ENCODE peak calls at places on chromosomes 16 and 17, in six cellular contexts. D is Peyer's patch, L is A549, W is body of pancreas, I is heart left ventricle, M is breast epithelium. Y is an unnamed sample.

GRCh38 chr16:4831616-4832015 is 15.5 kb downstream of the GLYR1 start:
- DNase-seq in D (no peak), M (no peak), I (no peak), L (no peak), W (no peak), Y (no peak)

GRCh38 chr17:38702900-38703741 is 2.0 kb upstream of the MLLT6 start:
- DNase-seq in L (no peak), I (no peak), W (peak), M (no peak), D (peak), Y (peak)

GRCh38 chr16:9311303-9311954 is 220.0 kb downstream of the HAPSTR1 start:
- DNase-seq in L (no peak), M (no peak), I (no peak), D (no peak), W (peak), Y (no peak)

GRCh38 chr16:77974883-77975282 is 47.5 kb upstream of the CLEC3A start:
- DNase-seq in M (no peak), I (no peak), W (no peak), D (no peak), L (no peak), Y (no peak)

GRCh38 chr16:87384162-87384999 is 805 bp upstream of the FBXO31 start:
- DNase-seq in W (no peak), D (peak), L (peak), M (no peak), I (peak), Y (peak)

GRCh38 chr16:69563605-69564580 is 1.9 kb upstream of the NFAT5 start:
- DNase-seq in D (no peak), I (no peak), L (no peak), W (no peak), M (no peak), Y (no peak)

GRCh38 chr17:64240261-64240740 is 22.8 kb downstream of the TEX2 start:
- DNase-seq in W (no peak), L (no peak), M (no peak), D (no peak), I (no peak), Y (peak)

GRCh38 chr16:48117217-48118105 is 38.3 kb downstream of the ABCC12 start:
- DNase-seq in D (peak), M (no peak), I (peak), L (peak), W (peak), Y (no peak)

GRCh38 chr17:77126519-77126918 is 14.2 kb upstream of the SEC14L1 start:
- DNase-seq in M (peak), I (no peak), D (peak), W (peak), L (no peak), Y (no peak)

GRCh38 chr17:7893226-7893880 is 4.8 kb downstream of the CHD3 start:
- DNase-seq in D (no peak), I (no peak), L (no peak), M (no peak), W (no peak), Y (no peak)

GRCh38 chr16:4091638-4092037 is 24.6 kb downstream of the ADCY9 start:
- DNase-seq in W (peak), D (no peak), I (no peak), M (no peak), L (no peak), Y (no peak)

GRCh38 chr16:29694384-29695195 is 15.6 kb downstream of the QPRT start:
- DNase-seq in M (no peak), D (no peak), L (no peak), I (no peak), W (no peak), Y (peak)

GRCh38 chr17:8163978-8164814 is 1.4 kb upstream of the VAMP2 start:
- DNase-seq in L (peak), I (peak), D (peak), M (no peak), W (peak), Y (peak)

GRCh38 chr17:80501739-80502577 is 25.6 kb upstream of the NPTX1 start:
- DNase-seq in I (no peak), L (peak), M (no peak), D (no peak), W (no peak), Y (no peak)

GRCh38 chr17:57372156-57372555 is 115.8 kb downstream of the MSI2 start:
- DNase-seq in W (no peak), L (peak), D (no peak), M (no peak), I (no peak), Y (no peak)

GRCh38 chr17:49585422-49586027 is 9.9 kb downstream of the NXPH3 start:
- DNase-seq in W (no peak), M (no peak), L (peak), I (no peak), D (no peak), Y (no peak)

GRCh38 chr16:84650062-84650991 is 2.0 kb downstream of the KLHL36 start:
- DNase-seq in L (peak), I (no peak), W (no peak), M (no peak), D (no peak), Y (no peak)

GRCh38 chr16:84649511-84649861 is 1.2 kb downstream of the KLHL36 start:
- DNase-seq in M (no peak), I (no peak), L (no peak), W (no peak), D (no peak), Y (no peak)

GRCh38 chr16:84652565-84652964 is 4.3 kb downstream of the KLHL36 start:
- DNase-seq in L (no peak), W (no peak), D (no peak), I (no peak), M (no peak), Y (no peak)

GRCh38 chr16:84647830-84648594 is at the start of gene KLHL36:
- DNase-seq in D (peak), L (peak), W (peak), M (no peak), I (peak), Y (peak)

DNA sequence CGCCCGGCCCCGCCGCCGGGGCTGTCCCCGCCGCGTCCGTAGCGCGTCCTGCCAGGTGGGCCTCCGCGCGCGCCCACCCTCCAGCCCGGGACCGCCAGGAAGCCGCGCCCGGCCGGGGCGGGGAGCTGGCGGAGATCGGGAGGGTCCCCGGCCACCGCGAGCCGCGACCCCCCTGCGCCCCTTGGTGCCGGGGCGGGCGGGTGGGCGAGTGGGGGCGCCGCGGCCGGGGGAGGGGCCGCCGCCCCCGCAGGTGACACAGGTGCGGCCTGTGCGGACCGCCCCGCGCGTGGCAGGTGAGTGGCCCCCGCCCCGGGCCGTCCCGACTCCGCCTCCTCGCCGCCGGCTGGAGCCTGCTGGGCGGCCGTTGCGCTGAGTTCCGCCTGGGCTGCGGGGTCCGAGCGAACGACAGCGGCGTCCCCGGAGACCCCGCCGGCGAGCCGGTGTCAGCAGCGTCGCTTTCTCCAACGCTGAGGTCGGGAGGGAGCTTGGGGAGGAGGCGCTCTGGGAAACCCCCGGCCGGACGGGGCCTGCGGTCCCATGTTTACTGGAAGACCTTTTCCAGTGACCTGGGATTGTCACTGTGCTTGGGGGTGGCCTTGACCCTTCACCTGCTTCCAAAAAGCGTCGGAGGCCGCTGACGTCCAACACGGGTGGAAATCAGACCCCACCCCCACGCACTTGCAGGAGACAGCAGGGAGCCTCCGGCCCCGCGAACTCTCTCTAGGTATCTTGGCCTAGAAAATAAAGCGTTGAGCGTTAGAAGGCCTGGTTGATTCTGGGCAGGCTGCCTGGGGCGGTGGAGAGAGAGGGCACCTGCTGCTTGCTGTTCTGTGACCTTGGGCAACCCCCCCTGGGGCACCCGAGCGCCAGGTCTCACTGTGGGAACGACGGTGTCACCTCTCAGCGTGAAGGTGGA is 542 bp downstream of the KLHL36 start:
- DNase-seq in W (peak), D (peak), I (peak), M (no peak), L (peak), Y (peak)
- TF ChIP-seq POLR2A in W (no peak), D (no peak), I (no peak), M (no peak), L (no peak), Y (no peak)

GRCh38 chr16:28538733-28539596 is at the start of gene NUPR1:
- DNase-seq in W (peak), I (peak), M (peak), L (peak), D (peak), Y (peak)
- H3K4me3 ChIP-seq in W (peak), I (peak), M (peak), L (peak), D (peak), Y (peak)

DNA sequence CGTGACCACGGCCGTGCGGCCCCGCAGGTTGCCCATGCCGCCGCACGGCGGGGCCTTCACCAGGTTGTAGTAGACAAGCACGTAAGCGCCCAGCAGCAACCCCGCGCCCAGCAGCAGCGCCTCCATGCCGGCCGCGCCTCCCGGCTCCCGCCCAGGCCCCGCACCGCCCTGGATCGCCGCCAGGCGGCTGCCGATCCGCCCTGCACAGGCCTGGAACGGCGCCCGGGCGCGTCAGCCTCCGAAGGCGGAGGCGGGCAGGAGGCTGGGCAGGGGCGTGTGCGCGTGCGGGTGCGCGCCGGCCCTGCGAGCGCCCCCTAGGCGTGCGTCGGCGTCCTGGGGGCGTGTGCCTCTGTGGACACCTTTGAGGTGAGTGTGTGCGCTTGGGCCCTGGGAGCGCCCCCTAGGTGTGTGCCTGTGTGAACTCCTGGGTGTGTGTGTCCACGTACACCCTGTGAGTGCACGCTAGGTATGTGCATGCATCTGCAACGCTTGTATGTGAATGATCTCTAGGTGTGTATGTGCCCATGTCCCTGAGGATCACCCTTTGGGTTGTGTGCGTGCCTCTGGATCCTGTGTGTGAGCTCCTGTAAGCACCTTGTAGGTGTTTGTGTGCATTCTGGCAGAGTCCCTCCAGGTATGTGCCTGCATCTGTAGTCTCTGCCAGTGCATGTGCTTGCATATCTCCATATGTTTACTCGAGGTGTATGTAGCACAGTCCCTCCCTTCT is at the start of gene DHRS13:
- DNase-seq in D (peak), W (peak), M (peak), I (peak), L (peak), Y (peak)
- TF ChIP-seq POLR2A in D (no peak), W (no peak), M (no peak), I (peak), L (no peak), Y (no peak)

GRCh38 chr17:48569676-48570324 is 8.3 kb downstream of the HOXB4 start:
- DNase-seq in I (no peak), D (no peak), M (no peak), W (no peak), L (no peak), Y (no peak)

GRCh38 chr17:48567646-48568354 is 10.3 kb downstream of the HOXB4 start:
- DNase-seq in L (no peak), I (no peak), M (no peak), D (no peak), W (no peak), Y (no peak)

GRCh38 chr17:48570325-48571023 is 7.7 kb downstream of the HOXB4 start:
- DNase-seq in W (no peak), D (no peak), L (no peak), I (no peak), M (no peak), Y (peak)

GRCh38 chr17:48567209-48567608 is 10.9 kb downstream of the HOXB4 start:
- DNase-seq in W (no peak), D (peak), L (no peak), M (no peak), I (no peak), Y (no peak)

DNA sequence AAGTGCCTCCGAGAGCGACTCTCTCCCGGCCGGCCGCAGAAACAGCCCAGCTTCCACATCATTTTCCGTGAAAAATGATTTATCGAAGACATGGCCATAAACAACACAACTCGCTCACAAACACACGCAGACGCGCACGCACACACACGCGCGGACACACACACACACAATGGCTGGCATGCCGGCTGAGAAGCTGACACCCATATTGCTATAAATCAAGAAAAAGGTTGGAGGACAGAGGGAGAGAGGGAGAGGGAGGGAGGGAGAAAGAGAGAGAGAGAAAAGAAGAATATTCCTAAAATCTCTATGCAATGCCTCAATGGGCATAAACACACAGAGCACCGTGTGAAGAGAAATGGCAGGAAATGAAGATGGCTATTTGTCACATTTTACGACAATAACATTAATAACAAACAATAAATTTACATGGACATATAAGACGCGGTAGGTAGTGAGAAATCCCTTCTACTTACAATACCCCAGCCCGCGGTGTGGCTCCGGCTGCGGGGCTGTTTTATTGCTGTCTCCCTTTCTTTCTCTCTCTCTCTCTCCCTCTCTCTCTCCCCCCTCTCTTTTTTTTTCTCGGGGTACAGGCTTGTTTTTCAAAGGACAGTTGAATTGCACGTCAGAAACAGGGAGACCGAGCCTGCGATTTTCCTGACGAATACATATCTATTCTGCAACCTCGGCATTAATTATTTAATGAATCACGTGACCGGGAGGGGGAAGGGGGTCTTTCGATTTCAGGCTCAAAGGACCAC is 9.5 kb downstream of the HOXB4 start:
- DNase-seq in L (no peak), M (no peak), D (no peak), I (no peak), W (no peak), Y (no peak)
- H3K4me3 ChIP-seq in L (no peak), M (peak), D (peak), I (no peak), W (no peak), Y (no peak)

GRCh38 chr17:21199856-21200255 is 14.1 kb downstream of the TMEM11 start:
- DNase-seq in M (no peak), I (no peak), D (no peak), W (no peak), L (no peak), Y (no peak)
- TF ChIP-seq POLR2A in M (no peak), I (no peak), D (no peak), W (no peak), L (no peak), Y (no peak)

GRCh38 chr16:57266531-57267268 is 17.8 kb downstream of the PLLP start:
- DNase-seq in D (no peak), I (peak), L (no peak), W (peak), M (no peak), Y (no peak)

GRCh38 chr16:57264950-57265371 is 19.5 kb downstream of the PLLP start:
- DNase-seq in W (peak), M (peak), D (peak), L (no peak), I (peak), Y (peak)

GRCh38 chr16:57263585-57264351 is 18.7 kb downstream of the ARL2BP start:
- DNase-seq in M (peak), L (no peak), D (peak), I (peak), W (no peak), Y (peak)

GRCh38 chr16:57264381-57264780 is 19.3 kb downstream of the ARL2BP start:
- DNase-seq in L (no peak), I (peak), W (no peak), M (peak), D (peak), Y (no peak)

GRCh38 chr16:57265850-57266530 is 18.5 kb downstream of the PLLP start:
- DNase-seq in L (no peak), W (peak), D (peak), I (peak), M (peak), Y (peak)
- H3K4me3 ChIP-seq in L (no peak), W (no peak), D (peak), I (peak), M (peak), Y (no peak)

DNA sequence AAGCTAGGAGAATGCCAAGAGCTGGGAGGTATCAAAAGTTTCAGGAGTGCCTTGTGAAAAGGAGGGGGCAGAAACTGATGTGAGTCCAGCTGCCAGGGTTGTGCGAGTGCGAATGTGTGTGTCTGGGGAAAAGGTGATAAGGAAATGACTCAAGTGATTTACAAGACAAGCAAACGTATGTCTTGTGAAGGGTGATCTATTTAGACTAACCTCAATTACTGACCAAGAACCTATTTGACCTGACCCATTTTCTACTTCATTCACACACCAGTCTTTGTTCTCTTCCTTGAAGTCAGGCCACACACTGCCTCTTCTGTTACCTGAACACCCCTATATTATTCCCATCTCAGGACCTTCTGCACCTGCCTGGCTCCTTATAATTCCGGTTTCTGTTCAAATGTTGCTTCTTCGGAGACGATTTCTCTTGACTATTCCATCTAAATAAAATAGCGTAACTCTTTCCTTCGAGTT is 1.0 kb downstream of the GDE1 start:
- DNase-seq in W (no peak), M (no peak), I (no peak), L (no peak), D (peak), Y (no peak)
- TF ChIP-seq POLR2A in W (no peak), M (no peak), I (no peak), L (no peak), D (peak), Y (no peak)

GRCh38 chr16:67163164-67163902 is 1.2 kb upstream of the HSF4 start:
- DNase-seq in I (peak), D (peak), L (no peak), M (no peak), W (no peak), Y (peak)

GRCh38 chr16:67163903-67164558 is 514 bp upstream of the HSF4 start:
- DNase-seq in W (no peak), M (no peak), D (no peak), L (no peak), I (peak), Y (no peak)

GRCh38 chr16:67162439-67163163 is 1.9 kb upstream of the HSF4 start:
- DNase-seq in M (no peak), W (no peak), I (peak), L (no peak), D (no peak), Y (no peak)

GRCh38 chr16:67158637-67159600 is 790 bp downstream of the TRADD start:
- DNase-seq in W (peak), L (peak), M (no peak), D (peak), I (no peak), Y (peak)

GRCh38 chr16:67161595-67162058 is 1.9 kb downstream of the FBXL8 start:
- DNase-seq in L (no peak), W (no peak), M (no peak), D (no peak), I (peak), Y (no peak)
- H3K4me3 ChIP-seq in L (no peak), W (no peak), M (peak), D (no peak), I (peak), Y (peak)

GRCh38 chr17:59530561-59530960 is 34.8 kb upstream of the DHX40 start:
- DNase-seq in W (no peak), L (no peak), I (no peak), M (no peak), D (no peak), Y (no peak)
- TF ChIP-seq POLR2A in W (no peak), L (no peak), I (no peak), M (no peak), D (no peak), Y (no peak)

DNA sequence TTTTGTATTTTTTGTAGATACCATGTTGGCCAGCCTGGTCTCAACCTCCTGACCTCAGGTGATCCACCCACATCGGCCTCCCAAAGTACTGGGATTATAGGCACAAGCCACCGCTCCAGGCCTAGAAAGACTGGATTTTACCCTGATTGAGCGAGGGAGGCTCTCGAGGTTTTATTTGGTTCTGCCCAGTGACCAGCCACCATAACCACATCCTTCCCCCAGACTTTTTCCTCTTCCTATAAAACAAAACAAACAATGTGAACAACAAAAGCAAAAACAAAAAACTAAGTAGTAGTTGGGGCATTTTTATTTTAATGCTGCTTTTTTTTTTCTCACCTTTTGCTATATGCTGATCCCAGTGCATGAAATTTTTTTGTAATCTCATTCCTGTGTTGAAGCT is 509.6 kb downstream of the MAF start:
- DNase-seq in M (no peak), I (no peak), L (no peak), D (no peak), W (no peak), Y (no peak)
- H3K4me3 ChIP-seq in M (no peak), I (no peak), L (no peak), D (no peak), W (no peak), Y (no peak)